ENCODE peak calls at places on chromosomes 2 and 18, in five cellular contexts. One of them, this sample, is unnamed. For H3K4me1, H3K27me3 and H3K36me3, the result is how much of the 10 kb centered on the place peaks cover.

GRCh38 chr2:135870571-135870970 is 5.7 kb downstream of the MCM6 start:
- DNase-seq in spleen: no peak
- DNase-seq in keratinocyte: no peak
- DNase-seq in neural progenitor cell: no peak
- DNase-seq in CD8-positive, alpha-beta T cell: no peak
- DNase-seq in this sample: no peak

GRCh38 chr18:52694804-52695203 is 354.8 kb downstream of the DCC start:
- DNase-seq in spleen: no peak
- DNase-seq in keratinocyte: no peak
- DNase-seq in neural progenitor cell: peak
- DNase-seq in CD8-positive, alpha-beta T cell: no peak
- DNase-seq in this sample: peak

GRCh38 chr2:159890945-159891588 is 93.1 kb upstream of the CD302 start:
- DNase-seq in spleen: no peak
- DNase-seq in keratinocyte: no peak
- DNase-seq in neural progenitor cell: no peak
- DNase-seq in CD8-positive, alpha-beta T cell: no peak
- DNase-seq in this sample: no peak

GRCh38 chr2:125516496-125517109 is 1139.4 kb upstream of the GYPC start:
- DNase-seq in spleen: no peak
- DNase-seq in keratinocyte: no peak
- DNase-seq in neural progenitor cell: peak
- DNase-seq in CD8-positive, alpha-beta T cell: no peak
- DNase-seq in this sample: peak

GRCh38 chr2:190881074-190881479 is 456 bp downstream of the GLS start:
- DNase-seq in spleen: no peak
- DNase-seq in keratinocyte: no peak
- DNase-seq in neural progenitor cell: no peak
- DNase-seq in CD8-positive, alpha-beta T cell: no peak
- DNase-seq in this sample: no peak

GRCh38 chr2:240133401-240133800 is 2.7 kb downstream of the COPS9 start:
- DNase-seq in spleen: peak
- DNase-seq in keratinocyte: no peak
- DNase-seq in neural progenitor cell: no peak
- DNase-seq in CD8-positive, alpha-beta T cell: no peak
- DNase-seq in this sample: peak

GRCh38 chr2:190407662-190408537 is at the start of gene MFSD6:
- DNase-seq in spleen: peak
- DNase-seq in keratinocyte: no peak
- DNase-seq in neural progenitor cell: peak
- DNase-seq in CD8-positive, alpha-beta T cell: peak
- DNase-seq in this sample: peak

GRCh38 chr2:151087377-151087776 is 174.3 kb downstream of the RBM43 start:
- DNase-seq in spleen: no peak
- DNase-seq in keratinocyte: no peak
- DNase-seq in neural progenitor cell: no peak
- DNase-seq in CD8-positive, alpha-beta T cell: no peak
- DNase-seq in this sample: no peak

GRCh38 chr18:46497129-46497528 is 159.9 kb downstream of the LOXHD1 start:
- DNase-seq in spleen: no peak
- DNase-seq in keratinocyte: no peak
- DNase-seq in neural progenitor cell: peak
- DNase-seq in CD8-positive, alpha-beta T cell: no peak
- DNase-seq in this sample: peak

GRCh38 chr2:197079832-197080555 is 153.5 kb upstream of the PGAP1 start:
- DNase-seq in spleen: no peak
- DNase-seq in keratinocyte: no peak
- DNase-seq in neural progenitor cell: peak
- DNase-seq in CD8-positive, alpha-beta T cell: no peak
- DNase-seq in this sample: no peak

GRCh38 chr2:50491541-50492114 is 540.3 kb downstream of the NRXN1 start:
- DNase-seq in spleen: no peak
- DNase-seq in keratinocyte: no peak
- DNase-seq in neural progenitor cell: peak
- DNase-seq in CD8-positive, alpha-beta T cell: no peak
- DNase-seq in this sample: peak

GRCh38 chr2:120734930-120735611 is 597 bp upstream of the GLI2 start:
- DNase-seq in spleen: peak
- DNase-seq in keratinocyte: no peak
- DNase-seq in neural progenitor cell: peak
- DNase-seq in CD8-positive, alpha-beta T cell: no peak
- DNase-seq in this sample: no peak

GRCh38 chr2:127277028-127277427 is 16.9 kb downstream of the ERCC3 start:
- DNase-seq in spleen: no peak
- DNase-seq in keratinocyte: no peak
- DNase-seq in neural progenitor cell: no peak
- DNase-seq in CD8-positive, alpha-beta T cell: no peak
- DNase-seq in this sample: no peak

GRCh38 chr2:77521482-77521881 is 694 bp downstream of the LRRTM4 start:
- DNase-seq in spleen: no peak
- DNase-seq in keratinocyte: no peak
- DNase-seq in neural progenitor cell: peak
- DNase-seq in CD8-positive, alpha-beta T cell: no peak
- DNase-seq in this sample: no peak

GRCh38 chr2:77520981-77521380 is 1.2 kb downstream of the LRRTM4 start:
- DNase-seq in spleen: no peak
- DNase-seq in keratinocyte: no peak
- DNase-seq in neural progenitor cell: peak
- DNase-seq in CD8-positive, alpha-beta T cell: no peak
- DNase-seq in this sample: no peak

GRCh38 chr2:77519888-77520506 is 2.2 kb downstream of the LRRTM4 start:
- DNase-seq in spleen: no peak
- DNase-seq in keratinocyte: no peak
- DNase-seq in neural progenitor cell: no peak
- DNase-seq in CD8-positive, alpha-beta T cell: no peak
- DNase-seq in this sample: no peak

GRCh38 chr2:77522883-77523282 is 707 bp upstream of the LRRTM4 start:
- DNase-seq in spleen: no peak
- DNase-seq in keratinocyte: no peak
- DNase-seq in neural progenitor cell: no peak
- DNase-seq in CD8-positive, alpha-beta T cell: no peak
- DNase-seq in this sample: peak

GRCh38 chr2:77521931-77522470 is at the start of gene LRRTM4:
- DNase-seq in spleen: no peak
- DNase-seq in keratinocyte: no peak
- DNase-seq in neural progenitor cell: peak
- DNase-seq in CD8-positive, alpha-beta T cell: no peak
- DNase-seq in this sample: peak
- H3K4me1 ChIP-seq in spleen: under half
- H3K4me1 ChIP-seq in keratinocyte: under half
- H3K4me1 ChIP-seq in neural progenitor cell: half or more
- H3K4me1 ChIP-seq in CD8-positive, alpha-beta T cell: under half
- H3K4me1 ChIP-seq in this sample: under half

DNA sequence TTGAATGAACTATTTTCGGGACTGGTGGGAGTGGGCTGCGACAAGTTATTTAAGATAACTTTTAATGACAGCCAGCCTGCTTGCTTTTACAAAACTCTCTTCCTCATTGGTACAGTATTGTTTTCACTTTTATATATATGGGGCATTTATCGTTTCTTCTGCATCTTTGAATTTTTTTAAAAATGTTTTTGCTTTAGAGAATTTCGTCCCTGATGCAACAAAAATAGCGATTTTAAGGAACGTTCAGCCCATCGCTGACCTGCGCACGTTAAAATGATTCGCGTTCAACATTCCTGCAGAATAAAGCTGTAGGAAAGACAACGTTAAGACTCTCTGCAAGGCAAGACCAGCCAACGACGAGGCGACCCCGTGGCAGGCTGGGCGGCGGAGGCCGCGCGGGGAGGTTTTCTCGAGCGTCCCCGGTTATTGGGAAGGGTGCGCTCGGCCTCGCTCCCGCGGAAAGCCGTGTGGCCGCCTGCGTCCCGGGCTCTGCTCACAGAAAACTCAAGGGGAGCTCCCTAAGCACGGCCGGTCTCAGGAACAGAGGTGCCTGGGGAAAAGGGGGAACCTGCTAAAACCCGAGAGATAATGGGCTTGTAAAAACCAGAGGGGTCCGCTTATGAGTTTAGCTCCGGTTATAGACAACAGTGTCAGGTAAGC is 3.0 kb downstream of the PAX8 start:
- DNase-seq in spleen: no peak
- DNase-seq in keratinocyte: no peak
- DNase-seq in neural progenitor cell: peak
- DNase-seq in CD8-positive, alpha-beta T cell: no peak
- DNase-seq in this sample: no peak
- H3K27me3 ChIP-seq in spleen: under half
- H3K27me3 ChIP-seq in keratinocyte: under half
- H3K27me3 ChIP-seq in neural progenitor cell: half or more
- H3K27me3 ChIP-seq in CD8-positive, alpha-beta T cell: under half
- H3K27me3 ChIP-seq in this sample: under half

DNA sequence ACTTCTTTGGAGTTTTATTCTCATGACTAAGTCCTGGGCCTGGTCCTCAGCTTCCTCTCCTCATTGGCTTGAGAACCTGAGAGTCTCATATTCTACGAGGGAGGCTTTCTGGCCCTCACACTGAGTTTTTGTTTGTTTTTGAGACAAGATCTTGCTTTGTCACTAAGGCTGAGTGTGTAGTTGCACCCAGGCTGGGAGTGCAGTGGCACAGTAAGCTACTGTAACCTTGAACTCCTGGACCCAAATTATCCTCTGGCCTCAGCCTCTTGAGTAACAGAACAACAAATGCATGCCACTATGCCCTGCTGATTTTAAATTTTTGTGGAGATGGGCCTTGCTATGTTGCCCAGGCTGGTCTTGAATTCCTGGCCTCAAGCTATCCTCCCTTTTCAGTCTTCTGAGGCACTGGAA is 22.6 kb downstream of the PRKRA start:
- DNase-seq in spleen: no peak
- DNase-seq in keratinocyte: no peak
- DNase-seq in neural progenitor cell: no peak
- DNase-seq in CD8-positive, alpha-beta T cell: no peak
- DNase-seq in this sample: no peak
- H3K36me3 ChIP-seq in spleen: under half
- H3K36me3 ChIP-seq in keratinocyte: under half
- H3K36me3 ChIP-seq in neural progenitor cell: under half
- H3K36me3 ChIP-seq in CD8-positive, alpha-beta T cell: under half
- H3K36me3 ChIP-seq in this sample: half or more

GRCh38 chr18:10037181-10037580 is 123.4 kb downstream of the VAPA start:
- DNase-seq in spleen: peak
- DNase-seq in keratinocyte: no peak
- DNase-seq in neural progenitor cell: no peak
- DNase-seq in CD8-positive, alpha-beta T cell: no peak
- DNase-seq in this sample: no peak

GRCh38 chr18:10041180-10041579 is 127.4 kb downstream of the VAPA start:
- DNase-seq in spleen: no peak
- DNase-seq in keratinocyte: no peak
- DNase-seq in neural progenitor cell: no peak
- DNase-seq in CD8-positive, alpha-beta T cell: no peak
- DNase-seq in this sample: no peak

GRCh38 chr18:10038268-10038667 is 124.5 kb downstream of the VAPA start:
- DNase-seq in spleen: no peak
- DNase-seq in keratinocyte: no peak
- DNase-seq in neural progenitor cell: no peak
- DNase-seq in CD8-positive, alpha-beta T cell: no peak
- DNase-seq in this sample: no peak

GRCh38 chr18:10042492-10042891 is 128.7 kb downstream of the VAPA start:
- DNase-seq in spleen: no peak
- DNase-seq in keratinocyte: no peak
- DNase-seq in neural progenitor cell: no peak
- DNase-seq in CD8-positive, alpha-beta T cell: no peak
- DNase-seq in this sample: no peak

DNA sequence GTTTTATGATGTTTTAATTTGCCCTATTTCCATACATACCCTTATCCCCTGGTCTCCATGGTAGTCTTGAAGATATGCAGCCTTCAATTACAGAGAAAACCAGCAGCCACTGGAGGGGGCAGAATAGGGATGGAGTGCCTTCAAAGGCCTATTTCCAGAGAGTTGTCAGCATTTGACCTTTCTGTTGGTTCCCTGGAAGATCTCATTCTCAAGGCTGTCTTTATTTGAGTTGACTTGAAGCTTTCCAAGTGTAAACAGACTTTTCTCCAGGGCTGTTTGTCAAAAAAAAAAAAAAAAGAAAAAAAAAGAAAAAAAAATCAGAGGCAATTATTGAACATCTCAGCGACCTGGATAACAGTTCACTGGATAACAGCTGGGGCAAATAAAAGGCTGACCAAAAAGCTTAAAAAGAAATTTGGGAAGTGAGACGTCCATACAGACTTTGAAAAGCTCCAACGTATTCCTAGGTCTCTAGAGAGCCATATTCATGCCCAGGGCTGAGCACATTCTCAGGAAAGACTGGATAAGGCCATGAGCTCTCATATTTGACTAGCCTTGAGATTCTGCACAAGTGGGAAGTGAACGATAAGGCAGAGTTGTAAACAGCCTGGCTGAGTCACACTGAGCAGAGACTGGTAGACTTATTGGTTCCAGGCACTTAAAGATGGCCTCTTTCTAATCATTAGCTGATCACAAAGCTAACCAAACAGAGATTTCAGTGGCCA is 126.6 kb downstream of the VAPA start:
- DNase-seq in spleen: no peak
- DNase-seq in keratinocyte: no peak
- DNase-seq in neural progenitor cell: no peak
- DNase-seq in CD8-positive, alpha-beta T cell: no peak
- DNase-seq in this sample: no peak
- H3K4me1 ChIP-seq in spleen: under half
- H3K4me1 ChIP-seq in keratinocyte: under half
- H3K4me1 ChIP-seq in neural progenitor cell: under half
- H3K4me1 ChIP-seq in CD8-positive, alpha-beta T cell: under half
- H3K4me1 ChIP-seq in this sample: under half

DNA sequence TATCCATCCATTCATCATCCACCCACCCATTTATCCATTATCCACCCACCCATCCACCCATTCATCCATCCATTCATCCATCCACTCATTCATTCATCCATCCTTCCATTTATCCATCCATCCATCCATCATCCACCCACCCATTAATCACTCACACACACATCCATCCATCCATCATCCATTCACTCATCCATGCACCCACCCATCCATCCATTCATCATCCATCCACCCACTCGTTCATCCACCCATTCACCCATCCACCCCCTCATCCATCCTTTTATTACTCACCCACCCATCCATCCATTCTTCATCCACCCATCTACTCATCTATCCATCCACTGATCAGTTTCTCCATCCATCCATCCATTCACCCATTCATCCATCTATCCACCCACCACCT is 8.1 kb upstream of the TPO start:
- DNase-seq in spleen: no peak
- DNase-seq in keratinocyte: no peak
- DNase-seq in neural progenitor cell: no peak
- DNase-seq in CD8-positive, alpha-beta T cell: no peak
- DNase-seq in this sample: no peak
- H3K27me3 ChIP-seq in spleen: under half
- H3K27me3 ChIP-seq in keratinocyte: under half
- H3K27me3 ChIP-seq in neural progenitor cell: under half
- H3K27me3 ChIP-seq in CD8-positive, alpha-beta T cell: under half
- H3K27me3 ChIP-seq in this sample: under half